ENCODE peak calls at places on chromosomes 1 and 21, in nine cellular contexts. J is Peyer's patch, C is AG04450, T is aorta, U is AG08396, Z is Caki2, M is frontal cortex, Y is HFFc6, K is activated T-helper 1 cell treated with Interleukin-2 at 50 U/mL for 16 hours. X is an unnamed sample.

GRCh38 chr1:9038881-9039760 is 12.9 kb upstream of the SLC2A7 start:
- DNase-seq in J (no peak), C (no peak), T (no peak), U (no peak), Z (no peak), M (no peak), Y (no peak), K (no peak), X (no peak)

GRCh38 chr1:156368889-156369684 is at the start of gene RHBG:
- DNase-seq in J (peak; percentile 73), C (no peak), T (no peak), U (no peak), Z (no peak), M (no peak), Y (no peak), K (no peak), X (peak; percentile 66)

GRCh38 chr1:183907106-183907505 is 102.2 kb downstream of the RGL1 start:
- DNase-seq in J (no peak), C (no peak), T (no peak), U (no peak), Z (no peak), M (no peak), Y (no peak), K (no peak), X (no peak)

GRCh38 chr1:153540394-153541361 is at the start of gene S100A5:
- DNase-seq in J (peak; percentile 70), C (no peak), T (no peak), U (no peak), Z (no peak), M (no peak), Y (peak; percentile 35), K (no peak), X (peak; percentile 80)

GRCh38 chr21:14046401-14046800 is 164.4 kb downstream of the LIPI start:
- DNase-seq in J (no peak), C (no peak), T (no peak), U (no peak), Z (no peak), M (no peak), Y (no peak), K (no peak), X (no peak)

GRCh38 chr1:63669151-63669961 is 76.1 kb downstream of the PGM1 start:
- DNase-seq in J (no peak), C (no peak), T (no peak), U (no peak), Z (no peak), M (no peak), Y (no peak), K (no peak), X (no peak)

GRCh38 chr1:228989676-228989991 is 254.4 kb downstream of the RHOU start:
- DNase-seq in J (no peak), C (no peak), T (no peak), U (no peak), Z (no peak), M (no peak), Y (no peak), K (no peak), X (no peak)

GRCh38 chr1:93938461-93939145 is 29.4 kb upstream of the GCLM start:
- DNase-seq in J (no peak), C (no peak), T (no peak), U (no peak), Z (no peak), M (no peak), Y (no peak), K (no peak), X (no peak)

GRCh38 chr1:208047975-208048374 is 137.1 kb upstream of the CD34 start:
- DNase-seq in J (no peak), C (no peak), T (peak; percentile 88), U (peak; percentile 65), Z (no peak), M (no peak), Y (no peak), K (no peak), X (no peak)

GRCh38 chr21:20570824-20571232 is 427.4 kb upstream of the NCAM2 start:
- DNase-seq in J (no peak), C (no peak), T (no peak), U (no peak), Z (no peak), M (no peak), Y (no peak), K (no peak), X (no peak)

GRCh38 chr1:164647211-164647610 is 88.2 kb downstream of the PBX1 start:
- DNase-seq in J (peak; percentile 63), C (no peak), T (no peak), U (no peak), Z (no peak), M (no peak), Y (no peak), K (no peak), X (no peak)

GRCh38 chr1:48332115-48332514 is 109.6 kb downstream of the SLC5A9 start:
- DNase-seq in J (no peak), C (no peak), T (no peak), U (no peak), Z (no peak), M (no peak), Y (no peak), K (no peak), X (no peak)

X was measured in CD14-positive monocyte.